ENCODE peak calls at places on chromosomes 11 and 22, in nine cellular contexts. U is suprapubic skin, D is esophagus muscularis mucosa, C is upper lobe of left lung, P is transverse colon, R is HepG2, W is vagina, I is GM23338, S is SK-N-SH. F is an unnamed sample.
A peak's percentile ranks its signal among the peaks of the same experiment; 100 is the strongest.

GRCh38 chr11:21911046-21911445 is 281.8 kb upstream of the ANO5 start:
- DNase-seq in S (no peak), R (no peak), I (no peak), U (no peak), P (no peak), D (no peak), W (no peak), C (no peak), F (no peak)

GRCh38 chr11:65485820-65486219 is 13.0 kb upstream of the MALAT1 start:
- DNase-seq in D (no peak), P (no peak), C (no peak), R (no peak), W (no peak), S (no peak), U (no peak), I (peak; percentile 13), F (peak; percentile 77)

GRCh38 chr11:63869686-63870085 is 30.8 kb downstream of the MARK2 start:
- DNase-seq in D (no peak), R (no peak), U (no peak), S (no peak), P (peak; percentile 61), C (peak; percentile 55), W (no peak), I (no peak), F (no peak)

GRCh38 chr11:77175021-77175842 is 47.2 kb downstream of the MYO7A start:
- DNase-seq in R (no peak), U (no peak), P (no peak), W (no peak), S (no peak), I (no peak), D (no peak), C (peak; percentile 31), F (peak; percentile 75)

GRCh38 chr22:49427941-49428340 is 399.7 kb downstream of the BRD1 start:
- DNase-seq in R (no peak), I (no peak), S (no peak), U (no peak), D (no peak), P (no peak), W (no peak), C (no peak), F (no peak)

GRCh38 chr22:38122616-38123015 is 12.1 kb upstream of the BAIAP2L2 start:
- DNase-seq in I (no peak), D (no peak), P (no peak), C (no peak), S (no peak), W (no peak), U (no peak), R (no peak), F (no peak)

GRCh38 chr11:27858901-27859300 is 158.6 kb upstream of the BDNF start:
- DNase-seq in W (no peak), R (no peak), P (no peak), U (no peak), D (no peak), C (no peak), I (no peak), S (no peak), F (no peak)

GRCh38 chr22:44245867-44246266 is 65.1 kb downstream of the PARVG start:
- DNase-seq in D (peak; percentile 70), S (no peak), R (no peak), C (no peak), P (no peak), I (no peak), W (peak; percentile 64), U (peak; percentile 37), F (no peak)

GRCh38 chr11:8917157-8917820 is 6.3 kb downstream of the AKIP1 start:
- DNase-seq in R (peak; percentile 62), U (no peak), D (no peak), C (peak; percentile 67), P (no peak), S (no peak), I (peak; percentile 77), W (peak; percentile 44), F (peak; percentile 76)

GRCh38 chr11:130606781-130607511 is 158.5 kb downstream of the ADAMTS15 start:
- DNase-seq in D (no peak), P (no peak), S (peak; percentile 31), R (no peak), I (no peak), C (no peak), W (no peak), U (peak; percentile 86), F (peak; percentile 75)

GRCh38 chr11:32153747-32154146 is 62.9 kb downstream of the RCN1 start:
- DNase-seq in C (no peak), I (no peak), S (no peak), U (no peak), D (peak; percentile 89), W (peak; percentile 22), P (no peak), R (no peak), F (no peak)

GRCh38 chr22:32531228-32531627 is 56.6 kb downstream of the FBXO7 start:
- DNase-seq in S (no peak), P (no peak), R (no peak), C (no peak), D (no peak), U (no peak), I (no peak), W (no peak), F (peak; percentile 68)

GRCh38 chr22:38657248-38657909 is 941 bp downstream of the CBY1 start:
- DNase-seq in D (no peak), C (peak; percentile 24), R (peak; percentile 13), I (peak; percentile 72), P (peak; percentile 46), S (peak; percentile 31), U (no peak), W (no peak), F (no peak)

GRCh38 chr11:554428-554823 is 6.1 kb downstream of the LMNTD2 start:
- DNase-seq in U (no peak), S (no peak), C (no peak), I (peak; percentile 54), W (no peak), R (no peak), D (no peak), P (no peak), F (no peak)

DNA sequence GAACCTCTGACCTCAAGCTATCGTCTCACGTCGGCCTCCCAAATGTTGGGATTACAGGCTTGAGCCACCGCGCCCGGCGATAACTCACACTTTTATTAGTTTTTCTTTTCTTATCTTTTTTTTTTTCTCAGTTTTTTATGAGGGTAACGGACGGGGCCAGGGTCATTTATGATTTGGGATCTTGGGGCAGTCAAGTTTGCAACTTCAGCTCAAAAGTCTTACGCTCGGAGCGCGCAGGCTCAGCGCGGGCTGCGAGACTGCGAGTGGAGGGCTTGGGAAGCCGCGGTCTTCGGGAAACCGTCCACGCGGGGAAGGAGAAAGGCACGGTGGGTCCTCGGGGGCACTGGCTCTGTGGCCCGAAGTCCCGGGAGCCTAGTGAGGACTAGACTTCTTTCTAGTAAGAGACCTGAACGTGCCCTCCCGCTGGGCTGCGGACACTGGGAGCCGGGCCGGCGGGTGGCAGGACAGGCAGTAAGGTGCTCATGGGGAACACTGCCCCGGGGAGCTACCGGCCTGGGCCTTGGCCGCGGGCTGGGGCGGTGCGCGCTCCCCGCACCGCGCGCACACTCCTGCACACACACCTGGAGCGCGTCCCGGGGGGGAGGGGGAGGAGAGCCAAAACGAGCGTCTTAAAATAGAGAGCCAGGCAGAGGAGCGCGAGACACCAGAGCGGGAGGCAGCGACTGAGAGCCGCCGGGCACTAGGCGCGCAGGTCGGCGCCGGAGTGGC is 491 bp upstream of the BARX2 start:
- DNase-seq in I (peak; percentile 72), D (no peak), W (no peak), S (peak; percentile 49), U (no peak), R (no peak), P (peak; percentile 71), C (no peak), F (no peak)
- H3K27me3 ChIP-seq in I (peaks cover 96% of the 10 kb centered on the region), D (peaks cover 29% of the 10 kb centered on the region), W (no peaks in the 10 kb centered on the region), S (peaks cover 93% of the 10 kb centered on the region), U (peaks cover 70% of the 10 kb centered on the region), R (peaks cover 83% of the 10 kb centered on the region), P (peaks cover 92% of the 10 kb centered on the region), C (peaks cover 29% of the 10 kb centered on the region), F (peaks cover 41% of the 10 kb centered on the region)

GRCh38 chr11:118899296-118899688 is 15.6 kb downstream of the CXCR5 start:
- DNase-seq in C (no peak), U (no peak), I (no peak), S (no peak), R (no peak), D (no peak), P (no peak), W (no peak), F (no peak)
- H3K36me3 ChIP-seq in C (peaks cover 68% of the 10 kb centered on the region), U (peaks cover 77% of the 10 kb centered on the region), I (peaks cover 10% of the 10 kb centered on the region), S (peaks cover 17% of the 10 kb centered on the region), R (peaks cover 26% of the 10 kb centered on the region), D (peaks cover 82% of the 10 kb centered on the region), P (peaks cover 23% of the 10 kb centered on the region), W (peaks cover 70% of the 10 kb centered on the region), F (peaks cover 23% of the 10 kb centered on the region)

DNA sequence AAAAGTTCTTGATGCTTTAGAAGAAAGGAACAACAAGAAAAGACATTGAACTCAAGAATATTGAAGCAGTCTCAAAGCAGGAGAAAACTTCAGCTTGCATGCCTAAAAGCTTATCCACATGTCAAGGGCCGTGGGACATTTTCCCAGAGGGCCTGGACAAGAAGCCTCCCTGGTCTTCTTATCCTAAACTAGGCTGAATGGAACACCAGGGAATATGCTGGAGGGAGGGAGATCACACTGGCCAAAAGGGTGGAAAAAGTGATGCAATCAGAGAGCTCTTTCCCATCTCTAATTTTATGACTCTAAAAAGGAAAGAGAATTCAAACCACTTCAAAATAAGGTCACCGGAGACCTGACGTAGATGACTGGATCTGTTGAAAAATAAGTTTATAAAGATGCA is 107.2 kb downstream of the MPPED2 start:
- DNase-seq in U (no peak), R (no peak), I (no peak), P (no peak), S (no peak), W (no peak), C (no peak), D (no peak), F (peak; percentile 71)
- TF ChIP-seq POLR2AphosphoS5 in U (no peak), R (no peak), I (no peak), P (no peak), S (no peak), W (peak; percentile 51), C (no peak), D (peak; percentile 15), F (peak; percentile 60)

DNA sequence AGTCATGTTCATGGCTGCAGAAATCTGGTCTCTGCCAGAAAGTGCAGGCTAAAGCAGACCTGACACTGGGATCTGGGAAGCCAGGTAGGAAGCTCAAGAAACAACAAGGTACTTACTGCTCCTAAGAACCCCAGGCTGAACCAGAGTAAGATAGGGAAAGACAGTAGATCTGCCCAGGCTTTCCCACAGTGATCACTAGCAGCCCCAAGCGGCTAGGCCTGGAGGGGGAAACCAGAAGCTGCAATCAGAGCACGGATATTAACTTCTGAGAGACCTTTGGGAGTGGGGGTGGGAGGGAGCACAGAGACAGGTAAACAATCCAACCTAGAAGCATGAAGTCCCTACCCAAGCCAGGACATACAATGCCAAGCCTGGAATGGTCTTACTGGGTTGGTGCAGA is 135.2 kb upstream of the C11orf58 start:
- DNase-seq in C (no peak), P (no peak), D (no peak), W (no peak), U (no peak), R (no peak), S (no peak), I (peak; percentile 23), F (no peak)
- H3K27me3 ChIP-seq in C (peaks cover 29% of the 10 kb centered on the region), P (peaks cover 84% of the 10 kb centered on the region), D (peaks cover 33% of the 10 kb centered on the region), W (no peaks in the 10 kb centered on the region), U (peaks cover 39% of the 10 kb centered on the region), R (peaks cover 50% of the 10 kb centered on the region), S (peaks cover 41% of the 10 kb centered on the region), I (peaks cover 100% of the 10 kb centered on the region), F (peaks cover 28% of the 10 kb centered on the region)